ENCODE peak calls at places on chromosome 3, in four cellular contexts. Q, S, B and P are unnamed samples.

GRCh38 chr3:14152233-14152962 is 26.0 kb downstream of the XPC start:
- DNase-seq in Q (no peak), S (no peak), B (peak), P (peak)

GRCh38 chr3:133843634-133844033 is 38.0 kb downstream of the SRPRB start:
- DNase-seq in B (peak), Q (no peak), S (peak), P (no peak)

GRCh38 chr3:192875971-192876565 is 41.6 kb downstream of the MB21D2 start:
- DNase-seq in S (no peak), B (no peak), Q (peak), P (no peak)

GRCh38 chr3:58326267-58326932 is 6.3 kb upstream of the PXK start:
- DNase-seq in B (peak), S (no peak), Q (no peak), P (no peak)

GRCh38 chr3:108548304-108548703 is 37.9 kb upstream of the MYH15 start:
- DNase-seq in Q (no peak), S (peak), B (no peak), P (no peak)

GRCh38 chr3:161770532-161771386 is 274.2 kb downstream of the OTOL1 start:
- DNase-seq in B (no peak), S (no peak), Q (no peak), P (no peak)

GRCh38 chr3:86969500-86970189 is 21.3 kb downstream of the VGLL3 start:
- DNase-seq in Q (peak), S (peak), B (peak), P (no peak)

GRCh38 chr3:71022552-71023335 is 560.8 kb downstream of the FOXP1 start:
- DNase-seq in S (peak), B (no peak), Q (peak), P (no peak)

GRCh38 chr3:129161860-129162271 is 1.0 kb upstream of the ISY1 start:
- DNase-seq in S (peak), B (no peak), Q (peak), P (no peak)

GRCh38 chr3:98188553-98188952 is 22.1 kb downstream of the OR5H15 start:
- DNase-seq in S (no peak), Q (peak), B (no peak), P (no peak)

GRCh38 chr3:149466192-149466591 is 8.3 kb upstream of the TM4SF4 start:
- DNase-seq in B (no peak), S (peak), Q (no peak), P (peak)

GRCh38 chr3:184693011-184693975 is 18.6 kb downstream of the MAGEF1 start:
- DNase-seq in B (no peak), Q (no peak), S (no peak), P (no peak)

GRCh38 chr3:184688872-184689271 is 23.0 kb downstream of the MAGEF1 start:
- DNase-seq in S (no peak), Q (no peak), B (no peak), P (no peak)

GRCh38 chr3:184694266-184694665 is 17.6 kb downstream of the MAGEF1 start:
- DNase-seq in S (no peak), B (no peak), Q (no peak), P (no peak)

GRCh38 chr3:184690236-184690883 is 21.5 kb downstream of the MAGEF1 start:
- DNase-seq in S (no peak), B (no peak), Q (no peak), P (no peak)

DNA sequence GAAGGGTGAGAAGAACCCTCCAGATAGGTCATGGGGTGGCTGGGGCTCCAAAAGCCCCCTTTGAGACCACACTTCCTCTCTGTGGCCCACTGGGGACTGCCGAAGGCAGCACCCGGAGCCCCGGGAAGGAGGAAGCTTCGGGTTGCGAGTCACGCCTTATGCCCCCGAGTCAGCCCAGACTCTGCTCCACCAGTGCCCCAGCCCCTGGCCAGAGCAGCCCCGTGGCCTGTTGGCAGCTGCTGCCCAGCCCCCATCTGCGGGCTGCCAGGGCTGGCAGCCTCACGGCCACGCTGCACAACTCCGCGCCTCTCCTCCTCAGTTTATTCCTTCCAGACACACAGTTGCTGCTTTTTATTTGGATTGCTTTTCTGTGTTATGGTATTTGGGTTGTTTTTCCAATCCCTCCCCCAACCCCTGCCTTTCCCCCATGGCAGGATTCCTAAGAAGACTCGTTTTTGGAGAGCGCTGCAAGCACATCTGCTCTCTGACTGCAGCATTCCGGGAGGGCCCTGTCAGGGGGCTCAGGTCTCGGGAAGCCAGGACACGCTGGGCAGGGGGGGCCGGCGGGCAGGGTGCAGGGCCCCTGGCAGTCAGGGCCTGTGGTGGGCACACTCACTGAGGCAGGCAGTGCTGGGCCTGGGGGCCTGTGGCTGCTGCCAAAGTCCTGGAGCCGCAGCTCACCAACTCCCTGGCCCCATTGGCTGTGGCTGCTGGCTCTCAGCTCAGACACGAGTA is 20.3 kb downstream of the MAGEF1 start:
- DNase-seq in Q (no peak), B (no peak), S (peak), P (no peak)
- H3K4me3 ChIP-seq in Q (no peak), B (no peak), S (no peak), P (no peak)

DNA sequence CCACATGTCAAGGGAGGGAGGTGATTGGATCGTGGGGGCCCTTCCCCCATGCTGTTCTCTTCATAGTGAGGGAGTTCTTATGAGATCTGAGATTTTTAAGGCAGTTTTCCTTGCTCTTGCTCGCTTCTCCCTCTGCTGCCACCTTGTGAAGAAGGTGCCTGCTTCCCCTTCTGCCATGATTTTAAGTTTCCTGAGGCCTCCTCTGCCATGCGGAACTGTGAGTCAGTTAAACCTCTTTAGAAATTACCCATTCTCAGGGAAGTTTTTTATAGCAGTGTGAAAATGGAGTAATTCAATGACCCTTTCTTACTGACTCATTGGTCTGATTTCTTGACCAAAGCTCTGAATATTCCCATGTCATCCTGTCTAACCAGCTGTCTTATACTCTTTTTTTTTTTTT is 484.4 kb upstream of the TPRG1 start:
- DNase-seq in B (no peak), Q (no peak), S (peak), P (peak)
- TF ChIP-seq MAFK in B (no peak), Q (no peak), S (no peak), P (no peak)

GRCh38 chr3:183555541-183556081 is at the start of gene KLHL6:
- DNase-seq in S (no peak), Q (no peak), B (peak), P (no peak)

GRCh38 chr3:183553263-183554026 is 2.1 kb downstream of the KLHL6 start:
- DNase-seq in S (no peak), Q (no peak), B (peak), P (no peak)

GRCh38 chr3:183554377-183554776 is 1.1 kb downstream of the KLHL6 start:
- DNase-seq in S (no peak), B (peak), Q (no peak), P (no peak)

GRCh38 chr3:183548262-183548769 is 7.2 kb downstream of the KLHL6 start:
- DNase-seq in B (no peak), Q (no peak), S (peak), P (peak)

DNA sequence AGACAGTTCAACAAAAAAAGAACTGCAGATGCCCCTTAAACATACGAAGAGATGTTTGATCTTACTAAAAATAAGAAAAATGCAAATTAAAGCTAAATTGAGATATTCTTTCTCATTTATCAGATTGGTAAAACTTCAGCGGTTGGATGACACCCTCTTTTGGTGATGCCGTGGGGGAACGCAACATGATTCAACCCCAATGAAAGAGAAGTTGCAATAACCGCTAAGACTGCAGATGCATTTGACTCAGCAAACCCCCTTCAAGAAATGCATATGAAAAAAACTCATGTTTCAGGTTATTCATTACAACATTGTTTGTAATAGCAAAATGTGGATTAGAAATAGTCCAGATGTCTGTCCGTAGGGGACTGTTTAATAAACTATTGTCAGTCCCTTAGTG is 3.6 kb downstream of the KLHL6 start:
- DNase-seq in S (no peak), Q (no peak), B (no peak), P (no peak)
- H3K4me3 ChIP-seq in S (no peak), Q (no peak), B (no peak), P (no peak)

DNA sequence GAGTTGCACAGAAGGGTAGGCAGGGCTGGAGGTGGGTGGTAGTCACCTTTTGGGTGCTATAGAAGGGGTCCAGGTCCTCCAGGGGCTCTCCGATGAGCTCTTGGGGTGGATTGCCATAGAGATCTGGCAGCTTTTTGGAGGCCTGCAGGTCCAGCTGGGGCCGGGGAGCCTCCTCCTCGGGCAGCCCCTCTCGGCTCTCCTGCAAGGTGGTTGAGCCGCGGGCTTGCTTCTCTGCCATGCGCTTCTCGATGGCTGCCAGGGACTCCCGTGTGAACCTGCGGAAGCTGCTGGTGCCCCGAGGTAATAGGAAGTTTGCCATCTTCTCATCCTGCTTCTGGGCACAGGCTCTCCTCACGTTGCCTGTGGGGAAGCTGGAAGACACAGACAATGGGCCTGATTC is 16.5 kb downstream of the SCN5A start:
- DNase-seq in B (no peak), Q (no peak), S (no peak), P (no peak)
- TF ChIP-seq MAFK in B (no peak), Q (no peak), S (no peak), P (no peak)

GRCh38 chr3:187750041-187750512 is 4.8 kb upstream of the BCL6 start:
- DNase-seq in B (no peak), Q (peak), S (peak), P (peak)
- H3K4me3 ChIP-seq in B (no peak), Q (peak), S (peak), P (peak)

GRCh38 chr3:117302448-117302847 is 592.9 kb downstream of the TUSC7 start:
- DNase-seq in S (peak), B (no peak), Q (no peak), P (no peak)
- TF ChIP-seq MAFK in S (no peak), B (no peak), Q (no peak), P (no peak)

GRCh38 chr3:9183011-9183410 is 66.4 kb downstream of the SRGAP3 start:
- DNase-seq in S (no peak), Q (no peak), B (no peak), P (no peak)

GRCh38 chr3:9185046-9185445 is 64.4 kb downstream of the SRGAP3 start:
- DNase-seq in B (no peak), S (no peak), Q (no peak), P (no peak)

GRCh38 chr3:9185701-9186100 is 63.7 kb downstream of the SRGAP3 start:
- DNase-seq in Q (no peak), B (no peak), S (no peak), P (no peak)

GRCh38 chr3:9183811-9184463 is 65.5 kb downstream of the SRGAP3 start:
- DNase-seq in S (no peak), Q (no peak), B (no peak), P (no peak)

GRCh38 chr3:9184464-9184835 is 65.0 kb downstream of the SRGAP3 start:
- DNase-seq in Q (no peak), B (no peak), S (no peak), P (no peak)
- H3K4me3 ChIP-seq in Q (no peak), B (no peak), S (no peak), P (no peak)

GRCh38 chr3:141078200-141078599 is 27.1 kb downstream of the SPSB4 start:
- DNase-seq in S (no peak), B (no peak), Q (no peak), P (no peak)

GRCh38 chr3:141076026-141076797 is 25.1 kb downstream of the SPSB4 start:
- DNase-seq in S (no peak), B (no peak), Q (no peak), P (no peak)

GRCh38 chr3:141074529-141074928 is 23.4 kb downstream of the SPSB4 start:
- DNase-seq in B (no peak), S (no peak), Q (no peak), P (no peak)

GRCh38 chr3:141077631-141078030 is 26.5 kb downstream of the SPSB4 start:
- DNase-seq in S (no peak), Q (no peak), B (no peak), P (no peak)

GRCh38 chr3:141076821-141077571 is 25.8 kb downstream of the SPSB4 start:
- DNase-seq in S (peak), B (no peak), Q (no peak), P (no peak)
- TF ChIP-seq MAFK in S (no peak), B (no peak), Q (no peak), P (no peak)

DNA sequence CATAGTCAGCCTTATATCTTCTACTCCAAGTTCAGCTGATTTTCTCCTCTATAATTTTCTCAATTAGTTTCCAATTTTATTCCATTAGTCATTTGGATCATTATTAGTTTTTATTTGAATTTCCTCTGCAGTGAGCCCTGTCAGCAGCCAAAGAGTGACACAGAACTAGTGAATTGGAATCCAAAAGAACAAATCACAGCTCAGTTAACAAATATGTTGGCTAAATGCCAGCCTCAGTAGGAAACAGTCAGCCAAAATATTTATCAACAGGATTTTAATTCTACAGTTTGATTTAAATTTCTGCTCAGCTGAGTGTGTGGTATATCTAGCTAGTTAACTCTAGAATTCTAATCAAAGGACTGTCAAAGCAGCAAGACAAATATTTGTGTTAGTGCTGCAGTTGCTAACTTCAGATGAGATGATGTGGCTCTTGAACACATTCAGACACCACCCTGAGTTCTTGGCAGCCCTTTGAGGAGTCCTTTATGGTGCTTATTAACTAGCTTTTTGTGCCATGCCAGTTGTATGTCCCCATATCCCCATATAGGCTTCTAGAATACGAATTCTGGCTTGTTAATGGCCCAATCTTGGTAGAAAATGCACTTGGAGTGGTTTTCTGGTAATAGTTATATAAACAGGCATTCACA is 194.5 kb downstream of the CPNE4 start:
- DNase-seq in Q (no peak), S (no peak), B (no peak), P (no peak)
- H3K4me3 ChIP-seq in Q (no peak), S (no peak), B (no peak), P (no peak)

GRCh38 chr3:11755276-11755675 is 91.4 kb downstream of the TAMM41 start:
- DNase-seq in B (no peak), S (no peak), Q (no peak), P (no peak)

DNA sequence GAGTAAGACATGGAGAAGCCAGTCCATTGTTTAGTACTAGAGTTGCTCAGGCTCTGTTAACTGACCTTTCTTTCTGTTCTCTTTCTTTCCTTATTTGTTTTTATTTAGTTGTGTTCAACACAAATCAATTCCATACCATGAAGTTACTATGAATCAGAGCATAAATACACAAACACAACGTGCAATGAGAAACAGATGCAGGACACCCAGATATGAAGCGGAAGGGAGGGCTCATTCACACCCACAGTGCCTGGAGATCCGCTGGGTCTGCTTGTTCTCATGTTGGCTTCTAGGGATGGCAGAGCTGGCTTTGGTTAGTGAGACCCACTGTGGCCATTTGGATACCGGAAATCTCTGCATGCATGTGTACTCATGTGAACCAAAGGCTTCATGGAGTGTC is 97.2 kb downstream of the TAMM41 start:
- DNase-seq in B (no peak), Q (no peak), S (no peak), P (no peak)
- TF ChIP-seq MAFK in B (no peak), Q (no peak), S (no peak), P (no peak)